ENCODE peak calls at places on chromosomes 13 and 19, in four cellular contexts. One of them, this sample, is unnamed.

GRCh38 chr19:3097442-3097871 is 3.3 kb downstream of the GNA11 start:
- DNase-seq in breast epithelium: no peak
- DNase-seq in gastrocnemius medialis: peak
- DNase-seq in cardiac muscle cell: no peak
- DNase-seq in this sample: no peak

GRCh38 chr13:110329798-110330461 is 22.8 kb downstream of the COL4A2 start:
- DNase-seq in breast epithelium: no peak
- DNase-seq in cardiac muscle cell: peak
- DNase-seq in gastrocnemius medialis: no peak
- DNase-seq in this sample: no peak

GRCh38 chr13:48412881-48413351 is at the start of gene LPAR6:
- DNase-seq in gastrocnemius medialis: no peak
- DNase-seq in breast epithelium: no peak
- DNase-seq in cardiac muscle cell: peak
- DNase-seq in this sample: no peak

GRCh38 chr13:49472186-49472585 is 23.6 kb upstream of the PHF11 start:
- DNase-seq in gastrocnemius medialis: no peak
- DNase-seq in cardiac muscle cell: peak
- DNase-seq in breast epithelium: no peak
- DNase-seq in this sample: no peak

GRCh38 chr13:32023698-32024097 is 7.9 kb upstream of the FRY start:
- DNase-seq in cardiac muscle cell: peak
- DNase-seq in gastrocnemius medialis: no peak
- DNase-seq in breast epithelium: no peak
- DNase-seq in this sample: no peak

GRCh38 chr13:113929628-113930615 is 44.0 kb downstream of the C13orf46 start:
- DNase-seq in breast epithelium: peak
- DNase-seq in cardiac muscle cell: no peak
- DNase-seq in gastrocnemius medialis: peak
- DNase-seq in this sample: no peak

GRCh38 chr13:52749446-52749845 is 9.8 kb upstream of the CNMD start:
- DNase-seq in breast epithelium: no peak
- DNase-seq in gastrocnemius medialis: no peak
- DNase-seq in cardiac muscle cell: no peak
- DNase-seq in this sample: no peak

GRCh38 chr13:101845501-101846012 is 393.1 kb downstream of the ITGBL1 start:
- DNase-seq in gastrocnemius medialis: no peak
- DNase-seq in breast epithelium: no peak
- DNase-seq in cardiac muscle cell: no peak
- DNase-seq in this sample: no peak

GRCh38 chr19:12145348-12145747 is 5.2 kb upstream of the ZNF20 start:
- DNase-seq in gastrocnemius medialis: no peak
- DNase-seq in breast epithelium: no peak
- DNase-seq in cardiac muscle cell: no peak
- DNase-seq in this sample: no peak

GRCh38 chr19:1206063-1206732 is 620 bp downstream of the STK11 start:
- DNase-seq in cardiac muscle cell: no peak
- DNase-seq in gastrocnemius medialis: no peak
- DNase-seq in breast epithelium: no peak
- DNase-seq in this sample: peak

GRCh38 chr19:5032101-5032967 is 63.4 kb downstream of the KDM4B start:
- DNase-seq in gastrocnemius medialis: no peak
- DNase-seq in breast epithelium: no peak
- DNase-seq in cardiac muscle cell: no peak
- DNase-seq in this sample: peak

GRCh38 chr13:114143806-114144605 is 11.6 kb upstream of the RASA3 start:
- DNase-seq in cardiac muscle cell: no peak
- DNase-seq in breast epithelium: peak
- DNase-seq in gastrocnemius medialis: no peak
- DNase-seq in this sample: peak

GRCh38 chr13:99352351-99353271 is 45.4 kb upstream of the GPR183 start:
- DNase-seq in breast epithelium: no peak
- DNase-seq in gastrocnemius medialis: no peak
- DNase-seq in cardiac muscle cell: no peak
- DNase-seq in this sample: no peak

DNA sequence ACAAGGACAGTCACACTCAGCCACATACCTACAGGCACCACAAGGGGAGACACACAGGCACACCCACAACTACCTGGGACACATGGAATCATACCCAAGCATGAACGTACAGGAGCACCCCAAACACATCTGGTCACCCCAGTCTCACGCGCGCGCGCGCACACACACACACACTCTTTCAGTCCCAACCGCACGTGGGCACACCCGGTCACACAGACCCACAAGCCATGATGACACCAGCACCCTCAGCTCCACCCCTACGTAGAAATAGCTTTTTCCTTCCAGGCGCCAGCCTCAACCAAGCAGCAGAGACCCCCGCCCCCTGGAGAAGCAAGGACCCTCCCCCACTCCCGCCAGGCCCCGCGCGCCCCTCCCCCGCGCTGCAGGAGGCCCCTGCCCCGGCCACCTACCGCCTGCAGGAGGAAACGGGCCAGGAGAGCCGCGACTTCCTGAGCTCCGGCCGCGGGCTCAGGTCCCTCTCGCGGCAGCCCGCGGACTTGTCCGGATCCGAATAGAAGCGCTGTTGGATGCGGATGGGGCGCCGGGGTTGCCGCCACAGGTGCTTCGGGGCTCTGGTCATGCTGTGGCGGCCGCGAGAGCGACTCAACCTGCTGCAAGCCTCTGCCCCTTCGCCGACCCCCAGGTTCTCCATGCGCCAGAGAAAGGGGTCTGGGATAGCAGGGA is 6.4 kb upstream of the PDE4C start:
- DNase-seq in breast epithelium: no peak
- DNase-seq in cardiac muscle cell: no peak
- DNase-seq in gastrocnemius medialis: no peak
- DNase-seq in this sample: peak
- TF ChIP-seq CTCF in breast epithelium: no peak
- TF ChIP-seq CTCF in cardiac muscle cell: no peak
- TF ChIP-seq CTCF in gastrocnemius medialis: no peak
- TF ChIP-seq CTCF in this sample: peak

GRCh38 chr13:67642638-67643037 is 412.5 kb upstream of the PCDH9 start:
- DNase-seq in cardiac muscle cell: no peak
- DNase-seq in breast epithelium: no peak
- DNase-seq in gastrocnemius medialis: no peak
- DNase-seq in this sample: no peak

GRCh38 chr13:67643656-67644055 is 413.5 kb upstream of the PCDH9 start:
- DNase-seq in breast epithelium: no peak
- DNase-seq in gastrocnemius medialis: no peak
- DNase-seq in cardiac muscle cell: no peak
- DNase-seq in this sample: no peak
- TF ChIP-seq CTCF in breast epithelium: no peak
- TF ChIP-seq CTCF in gastrocnemius medialis: no peak
- TF ChIP-seq CTCF in cardiac muscle cell: no peak
- TF ChIP-seq CTCF in this sample: no peak

GRCh38 chr19:42401365-42402303 is 11.5 kb upstream of the CNFN start:
- DNase-seq in breast epithelium: peak
- DNase-seq in cardiac muscle cell: peak
- DNase-seq in gastrocnemius medialis: peak
- DNase-seq in this sample: peak
- TF ChIP-seq CTCF in breast epithelium: peak
- TF ChIP-seq CTCF in cardiac muscle cell: peak
- TF ChIP-seq CTCF in gastrocnemius medialis: peak
- TF ChIP-seq CTCF in this sample: peak

DNA sequence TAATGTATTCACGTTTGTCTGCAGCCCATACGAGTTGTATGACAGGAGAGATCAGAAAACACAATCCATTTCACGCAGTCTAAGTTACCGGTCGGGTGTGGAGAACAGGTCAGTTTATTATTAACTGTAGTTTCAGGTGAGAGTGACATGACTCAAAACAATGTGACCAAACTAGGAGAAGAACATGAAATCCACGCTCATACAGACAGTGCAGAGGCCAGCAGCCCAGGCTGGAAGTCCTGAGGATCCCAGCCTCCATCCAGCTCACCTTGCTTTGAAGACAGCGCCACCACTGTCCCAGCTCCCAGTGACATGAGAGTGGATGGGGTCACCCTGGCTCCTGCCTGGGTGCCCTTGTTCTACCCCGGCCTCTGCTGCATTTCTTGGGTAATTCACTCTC is 19.7 kb upstream of the ATP11A start:
- DNase-seq in cardiac muscle cell: no peak
- DNase-seq in gastrocnemius medialis: no peak
- DNase-seq in breast epithelium: no peak
- DNase-seq in this sample: peak
- TF ChIP-seq CTCF in cardiac muscle cell: no peak
- TF ChIP-seq CTCF in gastrocnemius medialis: no peak
- TF ChIP-seq CTCF in breast epithelium: no peak
- TF ChIP-seq CTCF in this sample: no peak

DNA sequence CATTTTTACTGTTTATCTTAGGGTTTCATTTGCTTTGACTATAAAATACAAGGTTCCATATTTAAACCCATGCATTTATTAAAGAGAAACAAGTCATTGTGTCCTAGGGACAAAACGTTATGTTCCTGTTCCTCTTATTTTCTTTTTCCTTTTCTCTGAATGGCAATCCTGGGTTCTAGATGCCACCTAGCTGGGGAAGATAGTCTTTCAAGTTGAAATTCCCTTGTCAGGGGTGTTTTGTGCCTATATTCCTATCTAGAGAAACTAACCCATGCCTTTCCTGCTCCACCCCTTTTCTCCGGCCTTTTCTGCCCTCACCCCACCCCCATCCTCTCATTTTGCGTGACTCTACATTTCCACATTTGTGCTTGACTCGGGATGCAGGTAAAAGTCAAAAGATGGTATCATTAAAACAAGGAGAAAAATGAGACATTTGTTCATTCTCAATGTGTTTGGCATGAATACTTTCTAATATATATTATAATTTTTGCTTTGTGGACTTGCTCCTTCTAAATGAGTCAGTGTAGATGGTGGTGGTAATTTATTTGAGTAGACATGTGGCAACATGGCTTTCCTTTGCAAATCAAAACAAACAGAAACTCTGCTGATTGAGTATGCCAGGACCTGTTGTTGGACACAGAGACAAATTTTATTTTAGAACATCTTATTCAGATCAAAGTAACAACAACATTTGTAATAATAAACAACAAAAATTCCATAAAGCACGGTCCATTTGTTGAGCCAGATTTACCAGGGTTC is 26.8 kb upstream of the STARD13 start:
- DNase-seq in gastrocnemius medialis: no peak
- DNase-seq in cardiac muscle cell: peak
- DNase-seq in breast epithelium: no peak
- DNase-seq in this sample: no peak
- TF ChIP-seq CTCF in gastrocnemius medialis: peak
- TF ChIP-seq CTCF in cardiac muscle cell: peak
- TF ChIP-seq CTCF in breast epithelium: no peak
- TF ChIP-seq CTCF in this sample: no peak

GRCh38 chr19:15971217-15971616 is 22.4 kb downstream of the OR10H4 start:
- DNase-seq in breast epithelium: no peak
- DNase-seq in gastrocnemius medialis: no peak
- DNase-seq in cardiac muscle cell: no peak
- DNase-seq in this sample: no peak
- TF ChIP-seq CTCF in breast epithelium: no peak
- TF ChIP-seq CTCF in gastrocnemius medialis: no peak
- TF ChIP-seq CTCF in cardiac muscle cell: no peak
- TF ChIP-seq CTCF in this sample: no peak

GRCh38 chr13:62210951-62211350 is 795.3 kb upstream of the PCDH20 start:
- DNase-seq in gastrocnemius medialis: no peak
- DNase-seq in breast epithelium: no peak
- DNase-seq in cardiac muscle cell: no peak
- DNase-seq in this sample: no peak
- TF ChIP-seq CTCF in gastrocnemius medialis: no peak
- TF ChIP-seq CTCF in breast epithelium: no peak
- TF ChIP-seq CTCF in cardiac muscle cell: no peak
- TF ChIP-seq CTCF in this sample: no peak

This sample was measured in glutamatergic neuron.